ENCODE peak calls at places on chromosomes 3 and 15, in four cellular contexts. M, J, W and N are unnamed samples.

GRCh38 chr3:66431494-66431893 is 69.3 kb downstream of the LRIG1 start:
- DNase-seq in J (no peak), W (no peak), M (peak; percentile 72), N (no peak)

GRCh38 chr3:140442621-140443020 is 235.2 kb upstream of the TRIM42 start:
- DNase-seq in W (no peak), J (no peak), M (no peak), N (no peak)

GRCh38 chr3:188179006-188179966 is 25.3 kb downstream of the LPP start:
- DNase-seq in J (no peak), W (peak; percentile 23), M (no peak), N (no peak)

GRCh38 chr15:50128266-50128665 is 9.2 kb upstream of the ATP8B4 start:
- DNase-seq in M (no peak), W (no peak), J (peak; percentile 48), N (no peak)

GRCh38 chr3:160331127-160331937 is 67.7 kb downstream of the IFT80 start:
- DNase-seq in W (no peak), J (no peak), M (peak; percentile 91), N (no peak)

GRCh38 chr15:43514241-43515057 is 3.0 kb upstream of the MAP1A start:
- DNase-seq in W (peak; percentile 35), M (peak; percentile 30), J (peak; percentile 22), N (no peak)

GRCh38 chr15:26179906-26180305 is 316.8 kb upstream of the ATP10A start:
- DNase-seq in J (no peak), M (no peak), W (peak; percentile 11), N (no peak)

GRCh38 chr15:78007965-78008886 is 69.3 kb downstream of the TBC1D2B start:
- DNase-seq in M (peak; percentile 83), W (no peak), J (peak; percentile 64), N (no peak)

GRCh38 chr3:28250999-28251398 is 9.6 kb downstream of the CMC1 start:
- DNase-seq in W (no peak), J (no peak), M (no peak), N (no peak)

GRCh38 chr3:140276698-140277097 is 341.7 kb downstream of the CLSTN2 start:
- DNase-seq in M (peak; percentile 35), J (no peak), W (no peak), N (no peak)

GRCh38 chr3:107240183-107241091 is 136.8 kb upstream of the CCDC54 start:
- DNase-seq in J (peak; percentile 75), W (peak; percentile 79), M (peak; percentile 88), N (peak; percentile 61)

GRCh38 chr15:52749250-52749649 is 40.9 kb downstream of the ONECUT1 start:
- DNase-seq in M (no peak), W (no peak), J (no peak), N (no peak)

GRCh38 chr15:45050587-45050986 is 27.6 kb downstream of the SORD start:
- DNase-seq in M (no peak), W (no peak), J (no peak), N (no peak)

GRCh38 chr3:100107227-100107626 is 7.1 kb downstream of the FILIP1L start:
- DNase-seq in W (no peak), J (no peak), M (no peak), N (no peak)

GRCh38 chr15:91517491-91518200 is 335.9 kb upstream of the SLCO3A1 start:
- DNase-seq in W (no peak), J (no peak), M (peak; percentile 54), N (no peak)

GRCh38 chr15:77066961-77067690 is 3.8 kb downstream of the TSPAN3 start:
- DNase-seq in J (no peak), W (no peak), M (no peak), N (no peak)

GRCh38 chr15:90872481-90873184 is 4.2 kb downstream of the FURIN start:
- DNase-seq in M (peak; percentile 69), J (no peak), W (peak; percentile 45), N (no peak)

GRCh38 chr3:133459400-133459799 is 59.5 kb downstream of the BFSP2 start:
- DNase-seq in M (peak; percentile 21), J (peak; percentile 16), W (no peak), N (no peak)

GRCh38 chr3:190641564-190641963 is 127.7 kb downstream of the IL1RAP start:
- DNase-seq in J (no peak), W (no peak), M (no peak), N (no peak)

GRCh38 chr3:193980326-193980725 is 155.6 kb upstream of the HES1 start:
- DNase-seq in J (no peak), W (no peak), M (peak; percentile 74), N (no peak)

GRCh38 chr15:74795961-74796625 is 14.2 kb downstream of the CSK start:
- DNase-seq in W (no peak), J (no peak), M (no peak), N (no peak)

GRCh38 chr3:138678086-138678485 is 69.5 kb downstream of the FAIM start:
- DNase-seq in W (no peak), M (no peak), J (no peak), N (no peak)

GRCh38 chr3:45078910-45079522 is 52.9 kb downstream of the CLEC3B start:
- DNase-seq in M (peak; percentile 66), W (no peak), J (peak; percentile 47), N (no peak)

GRCh38 chr3:99108508-99108907 is 207.0 kb upstream of the DCBLD2 start:
- DNase-seq in W (no peak), M (peak; percentile 97), J (no peak), N (no peak)

GRCh38 chr15:31276596-31277298 is 49.9 kb upstream of the KLF13 start:
- DNase-seq in M (no peak), J (peak; percentile 6), W (no peak), N (no peak)

GRCh38 chr3:105368575-105369500 is 2.1 kb downstream of the ALCAM start:
- DNase-seq in W (peak; percentile 17), J (peak; percentile 76), M (peak; percentile 69), N (peak; percentile 13)

GRCh38 chr15:80991446-80991845 is 1.8 kb upstream of the MESD start:
- DNase-seq in J (peak; percentile 43), M (peak; percentile 72), W (no peak), N (no peak)

GRCh38 chr15:73683624-73684536 is at the start of gene CD276:
- DNase-seq in W (peak; percentile 89), M (peak; percentile 78), J (peak; percentile 73), N (peak; percentile 68)

GRCh38 chr3:49620728-49621127 is 53.4 kb upstream of the APEH start:
- DNase-seq in M (no peak), W (no peak), J (no peak), N (no peak)

GRCh38 chr15:84911879-84912660 is 27.6 kb downstream of the SLC28A1 start:
- DNase-seq in J (peak; percentile 61), W (no peak), M (peak; percentile 100), N (no peak)

GRCh38 chr3:23806322-23807160 is 786 bp downstream of the UBE2E1 start:
- DNase-seq in M (no peak), W (peak; percentile 60), J (peak; percentile 24), N (peak; percentile 14)

GRCh38 chr3:181326637-181327223 is 337.2 kb upstream of the DNAJC19 start:
- DNase-seq in M (peak; percentile 24), J (no peak), W (peak; percentile 10), N (no peak)

GRCh38 chr15:70835415-70835814 is 18.5 kb downstream of the LARP6 start:
- DNase-seq in M (no peak), J (no peak), W (no peak), N (no peak)

GRCh38 chr3:49465269-49466034 is 4.6 kb upstream of the DAG1 start:
- DNase-seq in J (no peak), W (no peak), M (peak; percentile 81), N (no peak)

GRCh38 chr3:153221748-153222162 is 59.7 kb downstream of the RAP2B start:
- DNase-seq in W (no peak), J (peak; percentile 49), M (peak; percentile 98), N (no peak)

GRCh38 chr3:41148446-41148845 is 50.9 kb upstream of the CTNNB1 start:
- DNase-seq in W (peak; percentile 22), J (no peak), M (no peak), N (no peak)

GRCh38 chr3:35383719-35384555 is 255.4 kb upstream of the ARPP21 start:
- DNase-seq in J (no peak), W (no peak), M (peak; percentile 44), N (no peak)

GRCh38 chr3:59809750-59810444 is 760.1 kb upstream of the CFAP20DC start:
- DNase-seq in W (no peak), J (no peak), M (peak; percentile 55), N (no peak)

GRCh38 chr3:14329842-14330241 is 72.6 kb upstream of the SLC6A6 start:
- DNase-seq in M (no peak), J (no peak), W (no peak), N (no peak)
- TF ChIP-seq CTCF in M (no peak), J (no peak), W (no peak), N (no peak)

GRCh38 chr3:157248590-157249425 is 88.9 kb upstream of the CCNL1 start:
- DNase-seq in M (peak; percentile 93), J (no peak), W (no peak), N (no peak)
- TF ChIP-seq CTCF in M (no peak), J (no peak), W (no peak), N (no peak)

DNA sequence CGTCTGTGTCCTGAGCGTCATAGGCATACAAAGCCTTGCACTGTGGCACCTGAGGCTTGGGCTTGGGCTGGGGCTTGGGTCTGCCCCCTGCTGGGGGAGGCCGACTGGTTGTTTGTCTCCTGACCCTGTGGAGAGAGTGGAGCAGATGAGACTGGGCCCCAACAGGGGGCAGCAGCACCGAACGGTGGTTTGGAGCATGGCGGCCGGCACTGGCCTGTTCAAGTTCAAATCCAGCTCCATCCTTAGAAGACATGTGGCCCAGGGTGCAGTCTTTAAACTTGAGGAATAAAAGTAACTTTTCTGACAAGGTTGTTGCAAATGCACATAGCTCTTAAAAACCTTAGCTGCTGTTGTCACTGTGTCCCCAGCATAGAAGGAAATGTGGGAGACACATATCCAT is 33.3 kb downstream of the CCNB2 start:
- DNase-seq in J (peak; percentile 59), M (peak; percentile 58), W (peak; percentile 42), N (peak; percentile 26)
- TF ChIP-seq CTCF in J (peak; percentile 60), M (peak; percentile 67), W (peak; percentile 45), N (peak; percentile 63)

GRCh38 chr3:111594781-111595180 is 365 bp downstream of the ZBED2 start:
- DNase-seq in W (no peak), M (no peak), J (no peak), N (no peak)

GRCh38 chr3:111598552-111598951 is 3.4 kb upstream of the ZBED2 start:
- DNase-seq in J (no peak), M (no peak), W (no peak), N (no peak)

GRCh38 chr3:111595239-111595638 is at the start of gene ZBED2:
- DNase-seq in M (no peak), J (no peak), W (no peak), N (no peak)

GRCh38 chr3:111596328-111596727 is 1.2 kb upstream of the ZBED2 start:
- DNase-seq in M (no peak), W (no peak), J (no peak), N (no peak)

DNA sequence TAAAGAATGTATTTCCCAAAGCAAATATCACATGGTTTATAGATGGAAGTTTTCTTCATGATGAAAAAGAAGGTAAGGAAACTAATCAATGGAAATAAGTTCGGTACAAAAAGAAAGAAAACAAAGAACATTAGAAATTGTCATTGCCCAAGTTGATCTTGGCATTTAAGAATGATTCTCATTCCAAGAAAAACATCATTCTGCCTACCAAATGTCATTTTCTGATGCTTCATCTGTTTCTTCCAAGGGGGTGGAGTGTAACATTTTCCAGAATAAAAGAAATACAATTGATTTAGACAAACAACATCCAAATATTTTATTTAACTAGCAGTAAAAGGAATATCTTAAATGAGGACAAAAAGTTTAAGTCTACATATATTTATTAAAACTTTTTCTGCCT is 3.0 kb upstream of the ZBED2 start:
- DNase-seq in J (no peak), W (no peak), M (no peak), N (no peak)
- TF ChIP-seq CTCF in J (no peak), W (no peak), M (no peak), N (no peak)